ENCODE peak calls at places on chromosome 9, in four cellular contexts. K, I, G and B are unnamed samples.

GRCh38 chr9:73073337-73074175 is 78.1 kb upstream of the ANXA1 start:
- DNase-seq in K (no peak), I (peak; percentile 41), G (no peak), B (no peak)

GRCh38 chr9:123865226-123865625 is 64.7 kb downstream of the DENND1A start:
- DNase-seq in G (no peak), K (no peak), I (no peak), B (no peak)

GRCh38 chr9:130997925-130998595 is 10.9 kb upstream of the LAMC3 start:
- DNase-seq in I (peak; percentile 64), G (peak; percentile 54), K (peak; percentile 92), B (peak; percentile 77)

GRCh38 chr9:98482248-98482647 is 226.5 kb downstream of the GABBR2 start:
- DNase-seq in K (no peak), G (no peak), I (no peak), B (no peak)

GRCh38 chr9:133107245-133107722 is 13.8 kb downstream of the RALGDS start:
- DNase-seq in G (no peak), K (no peak), I (no peak), B (no peak)

GRCh38 chr9:93020785-93021670 is 37.5 kb upstream of the SUSD3 start:
- DNase-seq in I (no peak), G (no peak), K (no peak), B (no peak)

GRCh38 chr9:114721491-114722362 is 39.7 kb upstream of the TEX48 start:
- DNase-seq in K (no peak), I (no peak), G (peak; percentile 44), B (no peak)

GRCh38 chr9:127179633-127180401 is 57.4 kb upstream of the ANGPTL2 start:
- DNase-seq in I (no peak), K (peak; percentile 20), G (no peak), B (no peak)

GRCh38 chr9:111851536-111851935 is 45.1 kb upstream of the UGCG start:
- DNase-seq in G (peak; percentile 19), K (peak; percentile 33), I (no peak), B (peak; percentile 94)

GRCh38 chr9:133322701-133323100 is 13.3 kb downstream of the SURF6 start:
- DNase-seq in I (no peak), G (no peak), K (no peak), B (no peak)

GRCh38 chr9:91331849-91332248 is 29.9 kb downstream of the AUH start:
- DNase-seq in K (no peak), G (no peak), I (no peak), B (no peak)

GRCh38 chr9:14441976-14442651 is 128.2 kb upstream of the NFIB start:
- DNase-seq in G (peak; percentile 5), I (no peak), K (peak; percentile 71), B (peak; percentile 73)

GRCh38 chr9:105246656-105247162 is 2.3 kb downstream of the SLC44A1 start:
- DNase-seq in G (no peak), I (no peak), K (no peak), B (no peak)

GRCh38 chr9:123360161-123361085 is 4.4 kb downstream of the CRB2 start:
- DNase-seq in G (no peak), I (peak; percentile 76), K (peak; percentile 99), B (no peak)

GRCh38 chr9:127539259-127539981 is 72.7 kb upstream of the STXBP1 start:
- DNase-seq in G (peak; percentile 60), K (no peak), I (peak; percentile 66), B (peak; percentile 74)

GRCh38 chr9:124950050-124950718 is 9.3 kb upstream of the GOLGA1 start:
- DNase-seq in K (no peak), I (no peak), G (no peak), B (no peak)

GRCh38 chr9:70586506-70586905 is 172.0 kb upstream of the KLF9 start:
- DNase-seq in K (no peak), I (no peak), G (no peak), B (no peak)

GRCh38 chr9:88641471-88642240 is 106.7 kb downstream of the NXNL2 start:
- DNase-seq in I (no peak), G (peak; percentile 53), K (no peak), B (no peak)

GRCh38 chr9:87957839-87958238 is 16.5 kb downstream of the CDK20 start:
- DNase-seq in K (no peak), G (no peak), I (no peak), B (no peak)

GRCh38 chr9:33132249-33132772 is 34.8 kb downstream of the B4GALT1 start:
- DNase-seq in G (peak; percentile 90), K (no peak), I (peak; percentile 88), B (peak; percentile 62)

GRCh38 chr9:133799716-133800115 is 61.6 kb upstream of the SARDH start:
- DNase-seq in K (no peak), G (no peak), I (no peak), B (no peak)

GRCh38 chr9:97666907-97667686 is 30.0 kb downstream of the XPA start:
- DNase-seq in K (no peak), G (no peak), I (no peak), B (no peak)

DNA sequence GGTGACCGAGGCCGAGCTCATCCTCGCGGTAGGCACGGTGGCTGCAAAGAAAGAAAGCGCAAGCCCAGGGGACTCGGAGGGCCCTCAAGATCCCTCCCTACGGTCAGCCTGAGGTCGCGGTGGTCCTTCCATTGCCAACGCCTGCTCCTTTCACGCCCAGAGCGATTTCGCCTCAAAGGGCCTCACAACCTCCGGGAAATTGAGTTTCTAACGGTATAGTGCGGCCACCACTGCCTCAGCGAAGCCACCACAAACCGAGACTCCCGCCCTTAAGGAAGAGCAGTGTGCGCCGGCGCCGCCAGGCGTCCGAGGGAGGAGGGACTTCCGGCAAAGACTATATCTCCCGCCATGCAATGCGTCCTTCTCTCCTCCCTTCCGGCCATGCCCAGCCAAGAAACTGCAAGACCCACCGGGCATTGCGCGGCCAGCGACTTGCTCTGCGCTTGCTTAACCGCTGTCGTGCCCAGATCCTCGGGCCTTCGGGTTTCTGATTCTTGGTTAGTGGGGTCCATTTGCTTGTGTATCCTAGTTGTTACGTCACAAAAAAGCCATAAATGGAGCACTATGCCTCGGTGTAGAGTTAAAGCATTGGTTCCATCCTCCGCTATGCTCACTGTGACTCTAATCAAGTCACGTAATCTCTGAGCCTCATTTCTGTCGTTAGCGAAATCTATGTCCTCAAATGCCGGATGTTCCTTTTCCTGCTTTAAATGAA is at the start of gene HAUS6:
- DNase-seq in G (peak; percentile 96), I (peak; percentile 96), K (peak; percentile 97), B (peak; percentile 96)
- H4K8ac ChIP-seq in G (peak within 1 kb of the TSS; percentile 100), I (peak within 1 kb of the TSS; percentile 94), K (no peak within 1 kb of the TSS), B (peak within 1 kb of the TSS; percentile 82)

GRCh38 chr9:108386859-108387384 is 468.9 kb downstream of the ACTL7B start:
- DNase-seq in K (no peak), G (peak; percentile 85), I (peak; percentile 46), B (no peak)
- H3K9ac ChIP-seq in K (no peak overlapping the region), G (no peak overlapping the region), I (peak overlapping the region; percentile 61), B (no peak overlapping the region)

GRCh38 chr9:129209580-129209979 is 31.5 kb upstream of the IER5L start:
- DNase-seq in K (no peak), I (no peak), G (no peak), B (no peak)
- H4K8ac ChIP-seq in K (no peak overlapping the region), I (no peak overlapping the region), G (no peak overlapping the region), B (no peak overlapping the region)

DNA sequence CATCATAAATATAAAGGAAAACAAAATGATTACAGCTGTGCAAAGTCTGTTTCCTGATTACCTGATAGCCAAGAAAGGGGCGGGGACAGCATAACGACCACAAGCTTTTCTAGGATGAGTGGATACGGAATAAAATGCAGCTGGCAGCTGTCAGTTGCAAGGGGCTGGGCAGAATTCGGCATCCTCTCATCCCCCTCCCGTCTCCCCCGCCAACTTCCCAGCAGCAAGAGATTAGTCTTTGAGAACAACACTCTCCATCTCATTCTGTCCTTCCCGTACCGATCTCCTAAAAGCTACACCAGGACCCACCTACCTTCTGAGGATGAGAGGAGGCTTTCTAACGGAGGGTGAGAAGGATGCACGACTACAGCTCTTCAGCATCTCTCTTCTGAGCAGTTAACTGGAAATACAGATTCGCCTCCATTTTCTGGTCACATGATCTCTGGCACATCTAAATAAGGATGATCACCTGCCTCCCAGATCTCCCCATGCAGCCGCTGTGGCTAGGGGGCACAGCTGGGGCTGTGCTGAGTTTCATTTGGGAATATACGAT is 72.4 kb upstream of the PCA3 start:
- DNase-seq in I (no peak), G (no peak), K (no peak), B (no peak)
- H3K9ac ChIP-seq in I (peak overlapping the region; percentile 82), G (no peak overlapping the region), K (peak overlapping the region; percentile 8), B (no peak overlapping the region)

GRCh38 chr9:78574354-78575036 is 277.6 kb downstream of the PSAT1 start:
- DNase-seq in K (no peak), G (no peak), I (no peak), B (no peak)

GRCh38 chr9:78575041-78575440 is 278.1 kb downstream of the PSAT1 start:
- DNase-seq in G (no peak), K (no peak), I (no peak), B (no peak)

GRCh38 chr9:78577507-78577906 is 280.6 kb downstream of the PSAT1 start:
- DNase-seq in G (no peak), K (no peak), I (no peak), B (no peak)

GRCh38 chr9:78573669-78574068 is 276.7 kb downstream of the PSAT1 start:
- DNase-seq in K (no peak), I (no peak), G (no peak), B (no peak)

GRCh38 chr9:78575791-78576190 is 278.9 kb downstream of the PSAT1 start:
- DNase-seq in G (no peak), I (no peak), K (no peak), B (no peak)
- H4K8ac ChIP-seq in G (no peak overlapping the region), I (no peak overlapping the region), K (no peak overlapping the region), B (no peak overlapping the region)

GRCh38 chr9:109968332-109968657 is 188.3 kb downstream of the PALM2AKAP2 start:
- DNase-seq in G (peak; percentile 29), I (peak; percentile 31), K (no peak), B (no peak)
- H3K9ac ChIP-seq in G (no peak overlapping the region), I (no peak overlapping the region), K (no peak overlapping the region), B (no peak overlapping the region)

DNA sequence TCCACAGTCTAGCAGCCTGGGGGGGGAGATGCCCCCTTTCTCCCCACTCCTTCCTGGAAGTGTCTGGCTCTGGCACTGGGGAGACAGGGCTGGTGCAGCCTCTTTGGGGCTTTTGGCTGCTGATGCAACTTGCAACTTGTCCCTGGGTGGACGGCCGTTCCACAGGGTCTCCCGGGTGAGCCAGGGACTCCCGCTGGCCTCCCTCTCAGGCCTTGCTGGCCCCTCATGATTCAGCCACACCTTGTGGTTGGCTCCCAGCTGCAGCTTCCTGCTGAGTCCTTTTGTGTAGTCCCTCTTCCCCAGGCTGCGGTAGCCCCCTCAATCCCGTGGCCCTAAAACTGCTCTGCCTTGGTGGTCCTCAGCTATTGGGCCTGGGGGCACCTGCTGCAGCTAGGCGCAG is 283.5 kb downstream of the PBX3 start:
- DNase-seq in I (no peak), G (no peak), K (no peak), B (no peak)
- H4K8ac ChIP-seq in I (no peak overlapping the region), G (no peak overlapping the region), K (no peak overlapping the region), B (no peak overlapping the region)